ENCODE peak calls at places on chromosomes 16 and 17, in six cellular contexts. F is stomach, E is heart left ventricle, D is psoas muscle, K is IMR-90, A is lung. W is an unnamed sample.

GRCh38 chr16:84226026-84226425 is 13.8 kb downstream of the KCNG4 start:
- DNase-seq in F (no peak), E (no peak), D (no peak), K (no peak), A (no peak), W (no peak)

GRCh38 chr16:81612351-81613170 is 166.5 kb upstream of the PLCG2 start:
- DNase-seq in F (no peak), E (peak), D (no peak), K (no peak), A (no peak), W (no peak)

GRCh38 chr16:57810197-57811024 is 8.1 kb upstream of the KIFC3 start:
- DNase-seq in F (peak), E (peak), D (peak), K (peak), A (peak), W (peak)

GRCh38 chr17:68197997-68198930 is 49.6 kb upstream of the AMZ2 start:
- DNase-seq in F (peak), E (no peak), D (no peak), K (no peak), A (no peak), W (no peak)

GRCh38 chr16:425740-426114 is 278 bp downstream of the RAB11FIP3 start:
- DNase-seq in F (no peak), E (peak), D (peak), K (no peak), A (no peak), W (no peak)

GRCh38 chr17:19555746-19556145 is 22.1 kb downstream of the SLC47A1 start:
- DNase-seq in F (no peak), E (no peak), D (no peak), K (no peak), A (no peak), W (no peak)

GRCh38 chr17:6701719-6702118 is 11.4 kb downstream of the SLC13A5 start:
- DNase-seq in F (no peak), E (no peak), D (no peak), K (no peak), A (no peak), W (peak)

GRCh38 chr17:7856081-7856791 is 1.1 kb downstream of the NAA38 start:
- DNase-seq in F (no peak), E (peak), D (peak), K (no peak), A (no peak), W (no peak)

GRCh38 chr16:25009822-25010221 is 5.3 kb downstream of the ARHGAP17 start:
- DNase-seq in F (no peak), E (no peak), D (no peak), K (peak), A (peak), W (no peak)

GRCh38 chr16:66320774-66321173 is 45.7 kb upstream of the CDH5 start:
- DNase-seq in F (no peak), E (no peak), D (no peak), K (no peak), A (no peak), W (no peak)

GRCh38 chr17:57370051-57370581 is 113.8 kb downstream of the MSI2 start:
- DNase-seq in F (no peak), E (no peak), D (no peak), K (peak), A (no peak), W (peak)

GRCh38 chr16:49504626-49505025 is 131.0 kb downstream of the C16orf78 start:
- DNase-seq in F (no peak), E (no peak), D (no peak), K (no peak), A (no peak), W (no peak)

GRCh38 chr17:31549121-31549524 is 157.6 kb downstream of the RAB11FIP4 start:
- DNase-seq in F (no peak), E (no peak), D (no peak), K (no peak), A (no peak), W (no peak)

GRCh38 chr16:23365602-23366240 is 63.6 kb downstream of the SCNN1B start:
- DNase-seq in F (no peak), E (no peak), D (no peak), K (no peak), A (no peak), W (no peak)

GRCh38 chr16:66377327-66377723 is 10.8 kb downstream of the CDH5 start:
- DNase-seq in F (no peak), E (no peak), D (no peak), K (no peak), A (no peak), W (no peak)

GRCh38 chr16:68529931-68530667 is 9.0 kb upstream of the ZFP90 start:
- DNase-seq in F (peak), E (peak), D (peak), K (peak), A (peak), W (peak)

GRCh38 chr16:85391769-85392583 is 221.1 kb upstream of the GSE1 start:
- DNase-seq in F (no peak), E (no peak), D (no peak), K (peak), A (no peak), W (no peak)

GRCh38 chr17:67427410-67427809 is 50.3 kb downstream of the PITPNC1 start:
- DNase-seq in F (no peak), E (no peak), D (no peak), K (no peak), A (no peak), W (no peak)

GRCh38 chr16:65758620-65759019 is 607.9 kb upstream of the CDH5 start:
- DNase-seq in F (no peak), E (no peak), D (no peak), K (no peak), A (no peak), W (no peak)

GRCh38 chr16:66370786-66371684 is 4.5 kb downstream of the CDH5 start:
- DNase-seq in F (no peak), E (no peak), D (no peak), K (no peak), A (no peak), W (no peak)

GRCh38 chr16:54160939-54161897 is 125.4 kb downstream of the IRX3 start:
- DNase-seq in F (no peak), E (no peak), D (no peak), K (no peak), A (no peak), W (no peak)

GRCh38 chr17:80191720-80192265 is 22.0 kb downstream of the CARD14 start:
- DNase-seq in F (no peak), E (peak), D (no peak), K (no peak), A (no peak), W (no peak)

GRCh38 chr16:50478773-50479149 is 69.4 kb upstream of the NKD1 start:
- DNase-seq in F (peak), E (no peak), D (no peak), K (no peak), A (no peak), W (no peak)

GRCh38 chr17:57595942-57596695 is 149.0 kb downstream of the CCDC182 start:
- DNase-seq in F (no peak), E (no peak), D (no peak), K (no peak), A (no peak), W (no peak)

GRCh38 chr17:63973930-63974593 is 1.3 kb upstream of the SCN4A start:
- DNase-seq in F (no peak), E (no peak), D (peak), K (peak), A (no peak), W (no peak)

GRCh38 chr16:78436846-78437245 is 337.4 kb downstream of the WWOX start:
- DNase-seq in F (no peak), E (no peak), D (no peak), K (no peak), A (no peak), W (no peak)

GRCh38 chr17:48995871-48996695 is 1.1 kb upstream of the IGF2BP1 start:
- DNase-seq in F (no peak), E (no peak), D (no peak), K (no peak), A (no peak), W (no peak)

GRCh38 chr16:85865-86264 is 7.8 kb downstream of the MPG start:
- DNase-seq in F (no peak), E (no peak), D (no peak), K (no peak), A (no peak), W (no peak)

GRCh38 chr17:82107341-82107860 is 9.4 kb upstream of the FASN start:
- DNase-seq in F (no peak), E (no peak), D (no peak), K (no peak), A (no peak), W (no peak)

GRCh38 chr17:29140631-29141483 is 39.3 kb downstream of the MYO18A start:
- DNase-seq in F (no peak), E (peak), D (no peak), K (peak), A (no peak), W (no peak)

GRCh38 chr16:49821614-49822282 is 34.2 kb downstream of the ZNF423 start:
- DNase-seq in F (no peak), E (no peak), D (no peak), K (no peak), A (no peak), W (no peak)

GRCh38 chr17:1697681-1698080 is 12.5 kb downstream of the TLCD2 start:
- DNase-seq in F (no peak), E (no peak), D (no peak), K (no peak), A (peak), W (no peak)

GRCh38 chr17:28916302-28916934 is 13.5 kb upstream of the DHRS13 start:
- DNase-seq in F (peak), E (no peak), D (no peak), K (peak), A (peak), W (no peak)

GRCh38 chr17:28928061-28928460 is 23.3 kb downstream of the PHF12 start:
- DNase-seq in F (no peak), E (no peak), D (no peak), K (peak), A (no peak), W (peak)

DNA sequence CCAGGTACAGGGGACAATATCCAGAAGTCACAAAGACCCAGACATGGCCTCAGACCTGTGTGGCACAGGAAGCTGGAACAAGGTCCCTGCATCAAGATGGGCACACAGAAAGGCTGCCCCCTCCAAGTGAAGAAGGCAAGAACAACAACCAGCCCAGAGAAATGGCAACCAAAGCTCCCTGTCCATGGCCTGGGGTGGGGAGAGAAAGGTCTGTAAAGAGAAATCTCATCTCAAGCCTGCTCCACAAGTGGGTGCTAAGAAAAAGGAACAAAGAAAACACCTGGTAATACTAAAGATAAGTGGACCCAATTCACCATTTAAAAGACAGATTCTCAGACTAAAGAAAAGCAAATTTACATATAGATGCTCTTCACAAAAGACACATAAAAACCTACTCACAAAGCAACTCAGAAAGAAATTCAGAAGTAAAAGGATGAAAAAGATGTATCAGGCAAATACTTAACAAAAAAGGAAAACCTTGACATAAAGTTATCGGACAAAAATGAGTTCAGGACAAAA is 107.4 kb downstream of the PARN start:
- DNase-seq in F (no peak), E (no peak), D (no peak), K (no peak), A (no peak), W (no peak)
- H3K27ac ChIP-seq in F (no peak), E (no peak), D (no peak), K (no peak), A (no peak), W (no peak)

GRCh38 chr16:86504315-86505184 is 5.8 kb upstream of the FOXF1 start:
- DNase-seq in F (no peak), E (no peak), D (no peak), K (no peak), A (no peak), W (no peak)
- H3K4me3 ChIP-seq in F (peak), E (no peak), D (no peak), K (peak), A (peak), W (no peak)

GRCh38 chr16:89248196-89249005 is 30.9 kb downstream of the ZNF778 start:
- DNase-seq in F (no peak), E (no peak), D (no peak), K (no peak), A (no peak), W (no peak)

GRCh38 chr16:89246383-89246902 is 28.9 kb downstream of the ZNF778 start:
- DNase-seq in F (no peak), E (no peak), D (no peak), K (no peak), A (peak), W (no peak)

GRCh38 chr16:89244754-89245153 is 27.3 kb downstream of the ZNF778 start:
- DNase-seq in F (no peak), E (no peak), D (no peak), K (no peak), A (peak), W (no peak)

GRCh38 chr16:89243664-89244063 is 26.2 kb downstream of the ZNF778 start:
- DNase-seq in F (no peak), E (no peak), D (no peak), K (no peak), A (no peak), W (no peak)

DNA sequence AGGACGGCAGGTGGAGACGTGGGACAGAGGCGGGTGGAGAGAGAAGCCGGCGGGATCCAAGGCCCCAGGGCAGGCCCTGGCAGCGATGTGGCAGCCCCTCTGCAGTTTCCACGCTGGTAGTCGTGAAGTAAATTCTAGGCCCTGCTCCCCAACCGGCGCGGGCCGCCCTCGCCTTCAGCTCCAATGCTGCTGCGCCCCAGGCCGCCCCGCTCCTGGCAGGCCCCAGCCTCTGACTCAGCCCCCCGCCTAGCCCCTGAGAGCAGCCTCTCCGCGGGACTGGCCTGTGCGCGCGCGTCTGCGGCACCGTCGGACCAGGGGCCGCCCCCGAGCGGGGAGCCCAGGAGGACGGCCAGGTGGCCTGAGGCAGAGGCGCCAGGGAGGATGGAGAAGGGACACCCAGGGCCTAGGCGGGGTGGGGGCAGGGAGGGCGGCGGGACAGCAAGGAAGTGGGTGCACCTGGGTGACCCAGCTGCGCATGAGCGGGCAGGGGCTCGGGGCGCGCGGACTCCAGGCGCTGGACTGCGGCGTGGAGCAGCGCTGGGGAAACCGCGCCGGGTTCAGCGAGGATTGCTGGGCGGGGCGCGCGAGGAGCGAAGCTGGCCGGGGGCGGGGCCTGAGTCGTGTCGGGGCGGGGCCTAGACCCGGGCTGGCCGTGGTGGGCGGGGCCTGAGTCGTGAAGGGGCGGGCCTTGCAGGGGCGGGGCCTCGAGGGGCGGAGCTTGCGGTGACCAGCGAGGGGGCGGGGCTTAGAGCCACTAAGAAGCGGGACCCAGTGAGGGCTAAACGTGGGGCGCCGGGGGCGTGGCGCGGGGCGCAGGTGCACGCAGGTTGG is 29.6 kb downstream of the ZNF778 start:
- DNase-seq in F (peak), E (peak), D (peak), K (peak), A (peak), W (peak)
- TF ChIP-seq CTCF in F (no peak), E (no peak), D (no peak), K (peak), A (no peak), W (no peak)

GRCh38 chr17:74780443-74781238 is 4.5 kb upstream of the NAT9 start:
- DNase-seq in F (no peak), E (no peak), D (no peak), K (no peak), A (no peak), W (no peak)
- H3K27ac ChIP-seq in F (no peak), E (no peak), D (no peak), K (no peak), A (no peak), W (no peak)

GRCh38 chr16:10622036-10622921 is 41.9 kb upstream of the EMP2 start:
- DNase-seq in F (no peak), E (no peak), D (no peak), K (no peak), A (peak), W (no peak)
- H3K4me3 ChIP-seq in F (no peak), E (no peak), D (no peak), K (no peak), A (no peak), W (no peak)

GRCh38 chr16:10202650-10203049 is 20.4 kb upstream of the GRIN2A start:
- DNase-seq in F (no peak), E (no peak), D (no peak), K (no peak), A (no peak), W (no peak)
- TF ChIP-seq CTCF in F (no peak), E (no peak), D (no peak), K (no peak), A (no peak), W (no peak)

GRCh38 chr17:42113293-42114069 is 967 bp upstream of the DHX58 start:
- DNase-seq in F (no peak), E (no peak), D (no peak), K (no peak), A (no peak), W (no peak)

GRCh38 chr17:42111265-42111636 is 1.3 kb downstream of the DHX58 start:
- DNase-seq in F (no peak), E (no peak), D (no peak), K (no peak), A (no peak), W (no peak)

GRCh38 chr17:42114118-42114517 is 1.6 kb upstream of the DHX58 start:
- DNase-seq in F (no peak), E (no peak), D (no peak), K (no peak), A (no peak), W (no peak)

GRCh38 chr17:42111901-42112551 is 488 bp downstream of the DHX58 start:
- DNase-seq in F (peak), E (no peak), D (no peak), K (peak), A (no peak), W (no peak)

DNA sequence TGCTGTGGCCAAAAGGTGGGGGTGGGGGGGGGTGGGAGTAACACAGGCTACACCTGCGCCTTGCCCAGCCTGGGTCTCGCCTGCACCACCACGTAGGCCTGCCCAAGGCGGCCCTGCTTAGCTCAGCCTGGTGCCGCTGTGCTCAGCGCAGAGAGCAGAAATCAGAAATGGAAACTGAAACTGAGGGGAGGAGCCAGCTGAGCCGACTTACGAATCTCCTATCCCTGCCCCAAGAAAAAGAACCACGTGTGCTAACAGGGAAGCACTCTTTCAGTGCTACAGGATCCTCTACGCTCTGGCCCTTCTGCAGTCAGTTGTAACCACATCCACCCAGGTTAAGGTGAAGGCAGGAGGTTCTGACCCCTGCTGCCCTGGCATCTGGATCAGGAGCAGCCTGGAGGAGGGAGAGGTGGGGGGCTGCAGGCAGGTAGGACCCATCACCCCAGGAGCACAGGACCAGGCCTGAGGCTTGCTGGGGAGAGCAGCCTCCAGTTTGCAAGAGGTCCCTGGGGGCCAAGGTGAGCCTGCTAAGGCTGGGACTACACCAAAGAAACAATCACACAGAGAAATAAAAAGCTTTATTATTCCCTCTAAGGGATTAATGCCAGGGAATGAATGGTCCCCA is at the start of gene DHX58:
- DNase-seq in F (peak), E (peak), D (peak), K (peak), A (peak), W (peak)
- H3K27ac ChIP-seq in F (peak), E (peak), D (peak), K (peak), A (peak), W (peak)

GRCh38 chr16:1993731-1994131 is 4.0 kb downstream of the SYNGR3 start:
- DNase-seq in F (no peak), E (no peak), D (peak), K (peak), A (no peak), W (no peak)

GRCh38 chr16:1990336-1991134 is 765 bp downstream of the SYNGR3 start:
- DNase-seq in F (peak), E (no peak), D (no peak), K (no peak), A (no peak), W (no peak)

GRCh38 chr16:1991135-1991551 is 1.4 kb downstream of the SYNGR3 start:
- DNase-seq in F (peak), E (no peak), D (no peak), K (no peak), A (no peak), W (no peak)

GRCh38 chr16:1992475-1993292 is 2.9 kb downstream of the SYNGR3 start:
- DNase-seq in F (no peak), E (no peak), D (peak), K (no peak), A (no peak), W (no peak)

GRCh38 chr16:1991588-1992474 is 2.1 kb downstream of the SYNGR3 start:
- DNase-seq in F (peak), E (peak), D (peak), K (peak), A (peak), W (peak)
- H3K4me3 ChIP-seq in F (peak), E (peak), D (peak), K (peak), A (peak), W (peak)

GRCh38 chr16:19478505-19478904 is 43.4 kb downstream of the GDE1 start:
- DNase-seq in F (no peak), E (no peak), D (no peak), K (no peak), A (no peak), W (no peak)

GRCh38 chr16:19479302-19479721 is 42.6 kb downstream of the GDE1 start:
- DNase-seq in F (no peak), E (no peak), D (no peak), K (no peak), A (no peak), W (no peak)

GRCh38 chr16:19472487-19472886 is 49.4 kb downstream of the GDE1 start:
- DNase-seq in F (no peak), E (no peak), D (no peak), K (no peak), A (no peak), W (no peak)

DNA sequence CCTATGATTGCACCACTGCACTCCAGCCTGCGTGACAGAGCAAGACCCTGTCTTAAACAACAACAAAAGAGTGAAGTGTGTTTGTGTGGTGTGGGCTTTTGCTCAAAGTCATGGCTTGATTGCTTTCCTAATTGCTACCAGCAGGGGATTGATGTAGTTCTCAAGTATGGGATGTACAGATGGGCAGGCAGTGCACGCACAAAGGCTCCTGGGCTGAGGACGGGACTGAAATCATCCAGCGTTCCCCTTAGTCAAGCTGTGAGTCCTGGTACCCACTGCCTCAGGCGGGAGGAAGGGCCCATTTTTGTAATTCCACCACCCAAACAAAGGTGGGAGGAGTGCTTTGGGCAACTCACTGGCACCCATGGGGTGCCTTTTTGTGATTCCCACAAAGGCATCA is 47.3 kb downstream of the GDE1 start:
- DNase-seq in F (no peak), E (no peak), D (no peak), K (no peak), A (no peak), W (no peak)
- TF ChIP-seq CTCF in F (no peak), E (no peak), D (no peak), K (no peak), A (no peak), W (no peak)